ENCODE peak calls at places on chromosomes 13 and 19, in five cellular contexts. Y is left ventricle myocardium inferior, X is progenitor cell of endocrine pancreas, Z is mesothelial cell of epicardium, N is HCT116. I is an unnamed sample.

GRCh38 chr13:79525458-79525857 is 44.5 kb downstream of the NDFIP2 start:
- DNase-seq in Y (no peak), X (no peak), Z (no peak), N (no peak), I (no peak)

GRCh38 chr19:794989-795658 is 2.1 kb upstream of the PTBP1 start:
- DNase-seq in Y (no peak), X (no peak), Z (no peak), N (no peak), I (no peak)

GRCh38 chr19:45147835-45148676 is 12.7 kb downstream of the NKPD1 start:
- DNase-seq in Y (no peak), X (no peak), Z (no peak), N (no peak), I (no peak)

GRCh38 chr13:111862836-111863815 is 203.8 kb upstream of the SOX1 start:
- DNase-seq in Y (no peak), X (no peak), Z (no peak), N (no peak), I (no peak)

GRCh38 chr13:51277943-51278342 is 55.7 kb downstream of the FAM124A start:
- DNase-seq in Y (no peak), X (no peak), Z (no peak), N (no peak), I (no peak)

GRCh38 chr19:40403262-40403984 is 9.8 kb downstream of the PRX start:
- DNase-seq in Y (peak; percentile 95), X (peak; percentile 84), Z (peak; percentile 62), N (peak; percentile 86), I (peak; percentile 86)

GRCh38 chr19:9132422-9132821 is 5.7 kb upstream of the OR7G3 start:
- DNase-seq in Y (no peak), X (no peak), Z (no peak), N (no peak), I (no peak)

GRCh38 chr19:10286803-10287737 is at the start of gene ICAM4:
- DNase-seq in Y (peak; percentile 87), X (no peak), Z (no peak), N (no peak), I (no peak)

GRCh38 chr13:108096301-108096700 is 119.0 kb downstream of the LIG4 start:
- DNase-seq in Y (no peak), X (no peak), Z (no peak), N (no peak), I (no peak)

GRCh38 chr13:33577037-33577436 is 240.9 kb upstream of the RFC3 start:
- DNase-seq in Y (no peak), X (no peak), Z (no peak), N (no peak), I (no peak)

GRCh38 chr13:20221772-20222171 is 10.3 kb downstream of the GJB6 start:
- DNase-seq in Y (no peak), X (no peak), Z (no peak), N (no peak), I (no peak)

GRCh38 chr19:56105090-56105701 is 15.9 kb downstream of the ZNF787 start:
- DNase-seq in Y (peak; percentile 63), X (peak; percentile 51), Z (no peak), N (peak; percentile 15), I (peak; percentile 49)

GRCh38 chr19:35078807-35079206 is 36.8 kb upstream of the FXYD3 start:
- DNase-seq in Y (no peak), X (no peak), Z (no peak), N (no peak), I (no peak)

GRCh38 chr19:35079826-35080225 is 35.8 kb upstream of the FXYD3 start:
- DNase-seq in Y (no peak), X (no peak), Z (no peak), N (no peak), I (no peak)

GRCh38 chr19:35083678-35084077 is 31.9 kb upstream of the FXYD3 start:
- DNase-seq in Y (no peak), X (no peak), Z (no peak), N (no peak), I (peak; percentile 33)

GRCh38 chr19:35081201-35081600 is 34.4 kb upstream of the FXYD3 start:
- DNase-seq in Y (no peak), X (no peak), Z (no peak), N (no peak), I (no peak)

GRCh38 chr19:35080613-35081170 is 34.9 kb upstream of the FXYD3 start:
- DNase-seq in Y (no peak), X (no peak), Z (no peak), N (no peak), I (no peak)
- TF ChIP-seq CTCF in Y (no peak), X (no peak), Z (no peak), N (no peak), I (no peak)

GRCh38 chr13:60384911-60385310 is 12.1 kb upstream of the TDRD3 start:
- DNase-seq in Y (no peak), X (no peak), Z (no peak), N (no peak), I (no peak)

GRCh38 chr13:60379837-60380236 is 17.2 kb upstream of the TDRD3 start:
- DNase-seq in Y (no peak), X (no peak), Z (no peak), N (no peak), I (no peak)
- TF ChIP-seq CTCF in Y (no peak), X (peak; percentile 10), Z (no peak), N (peak; percentile 20), I (no peak)

GRCh38 chr13:84605927-84606326 is 723.7 kb upstream of the SLITRK1 start:
- DNase-seq in Y (no peak), X (no peak), Z (no peak), N (no peak), I (no peak)
- TF ChIP-seq CTCF in Y (no peak), X (peak; percentile 14), Z (peak; percentile 27), N (no peak), I (no peak)

GRCh38 chr19:18282021-18282787 is 782 bp upstream of the JUND start:
- DNase-seq in Y (no peak), X (no peak), Z (no peak), N (no peak), I (no peak)
- TF ChIP-seq CTCF in Y (no peak), X (no peak), Z (no peak), N (no peak), I (no peak)

DNA sequence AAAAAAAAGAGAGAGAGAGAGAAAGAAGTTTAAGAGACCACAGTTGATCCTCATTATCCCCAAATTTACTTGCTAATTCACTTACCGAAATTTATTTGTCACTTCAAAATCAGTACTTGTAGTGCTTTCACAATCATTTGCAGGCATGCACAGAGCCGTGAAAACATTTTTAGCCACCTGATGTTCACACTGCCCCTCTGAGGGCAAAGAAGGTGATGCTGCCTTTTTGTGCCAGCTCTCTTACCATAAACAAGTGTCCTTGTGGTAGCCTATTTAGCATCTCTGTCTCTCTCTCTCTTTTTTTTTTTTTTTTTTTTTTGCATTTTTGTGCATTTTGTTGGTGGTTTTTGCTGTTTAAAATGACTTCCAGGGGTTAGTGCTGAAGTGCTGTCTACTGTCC is 24.0 kb upstream of the CASP14 start:
- DNase-seq in Y (no peak), X (no peak), Z (no peak), N (no peak), I (no peak)
- TF ChIP-seq CTCF in Y (peak; percentile 12), X (no peak), Z (no peak), N (peak; percentile 53), I (no peak)

GRCh38 chr13:70390064-70390463 is 281.8 kb upstream of the KLHL1 start:
- DNase-seq in Y (no peak), X (no peak), Z (no peak), N (no peak), I (no peak)

GRCh38 chr13:70394149-70394548 is 285.9 kb upstream of the KLHL1 start:
- DNase-seq in Y (no peak), X (no peak), Z (no peak), N (no peak), I (no peak)

GRCh38 chr13:70390968-70391367 is 282.7 kb upstream of the KLHL1 start:
- DNase-seq in Y (no peak), X (no peak), Z (no peak), N (no peak), I (no peak)

GRCh38 chr13:70388935-70389334 is 280.7 kb upstream of the KLHL1 start:
- DNase-seq in Y (no peak), X (no peak), Z (no peak), N (no peak), I (no peak)

GRCh38 chr13:70391678-70392077 is 283.4 kb upstream of the KLHL1 start:
- DNase-seq in Y (no peak), X (no peak), Z (no peak), N (no peak), I (no peak)
- TF ChIP-seq CTCF in Y (no peak), X (no peak), Z (no peak), N (no peak), I (no peak)

GRCh38 chr19:29668746-29669609 is 3.7 kb downstream of the PLEKHF1 start:
- DNase-seq in Y (no peak), X (no peak), Z (no peak), N (no peak), I (no peak)
- TF ChIP-seq CTCF in Y (peak; percentile 40), X (no peak), Z (no peak), N (peak; percentile 52), I (no peak)